ENCODE peak calls at places on chromosomes 11 and 22, in four cellular contexts. X is heart left ventricle, E is bronchial epithelial cell, T is M059J. C is an unnamed sample.

GRCh38 chr22:50531546-50532352 is 1.9 kb upstream of the TYMP start:
- DNase-seq in X (peak), E (peak), T (peak), C (peak)

GRCh38 chr11:21511835-21512440 is 680.9 kb upstream of the ANO5 start:
- DNase-seq in X (peak), E (peak), T (peak), C (no peak)

GRCh38 chr11:82902086-82902485 is 550 bp downstream of the DDIAS start:
- DNase-seq in X (no peak), E (peak), T (peak), C (no peak)

GRCh38 chr11:8081591-8082021 is 595 bp downstream of the TUB start:
- DNase-seq in X (no peak), E (no peak), T (no peak), C (no peak)

GRCh38 chr11:66267039-66267378 is 1.4 kb upstream of the RAB1B start:
- DNase-seq in X (no peak), E (no peak), T (no peak), C (no peak)

GRCh38 chr22:47151490-47151889 is 389.0 kb downstream of the TBC1D22A start:
- DNase-seq in X (no peak), E (peak), T (peak), C (no peak)

GRCh38 chr22:30575011-30575671 is 676 bp upstream of the GAL3ST1 start:
- DNase-seq in X (no peak), E (no peak), T (peak), C (no peak)

GRCh38 chr11:76863196-76863777 is 2.6 kb downstream of the ACER3 start:
- DNase-seq in X (peak), E (no peak), T (no peak), C (no peak)

GRCh38 chr11:14067686-14068085 is 105.2 kb downstream of the SPON1 start:
- DNase-seq in X (no peak), E (peak), T (peak), C (no peak)

C was measured in stromal cell of bone marrow.